ENCODE peak calls at places on chromosomes 6 and 20, in four cellular contexts. B, Z, J and G are unnamed samples. For H3K36me3, the result is how much of the 10 kb centered on the place peaks cover.

GRCh38 chr6:148445116-148445515 is 102.5 kb downstream of the SASH1 start:
- DNase-seq in Z (no peak), B (no peak), J (peak), G (no peak)

GRCh38 chr6:152943260-152943897 is 39.5 kb downstream of the FBXO5 start:
- DNase-seq in J (no peak), B (no peak), Z (no peak), G (no peak)

GRCh38 chr20:53413188-53413631 is 180.4 kb downstream of the ZNF217 start:
- DNase-seq in J (no peak), Z (peak), B (no peak), G (no peak)

GRCh38 chr6:36445651-36446050 is 2.9 kb downstream of the KCTD20 start:
- DNase-seq in B (no peak), Z (no peak), J (no peak), G (no peak)

GRCh38 chr6:30171677-30172471 is 8.5 kb downstream of the TRIM15 start:
- DNase-seq in B (no peak), J (no peak), Z (peak), G (no peak)

GRCh38 chr20:25750765-25751696 is 54.4 kb upstream of the ZNF337 start:
- DNase-seq in B (peak), Z (peak), J (no peak), G (no peak)

GRCh38 chr20:37864275-37864674 is 38.7 kb upstream of the VSTM2L start:
- DNase-seq in B (no peak), J (no peak), Z (no peak), G (no peak)

GRCh38 chr6:150418825-150419594 is 50.2 kb downstream of the IYD start:
- DNase-seq in J (no peak), Z (peak), B (peak), G (no peak)

GRCh38 chr6:83536647-83537589 is 24.6 kb downstream of the PRSS35 start:
- DNase-seq in J (no peak), B (no peak), Z (no peak), G (no peak)

GRCh38 chr6:44247338-44248302 is 719 bp downstream of the HSP90AB1 start:
- DNase-seq in J (peak), B (peak), Z (peak), G (no peak)

GRCh38 chr20:45407067-45407745 is 883 bp upstream of the DBNDD2 start:
- DNase-seq in B (no peak), Z (peak), J (no peak), G (no peak)

GRCh38 chr6:170057034-170057734 is 233.7 kb downstream of the DLL1 start:
- DNase-seq in Z (no peak), J (no peak), B (no peak), G (no peak)

GRCh38 chr20:33677991-33678431 is 3.8 kb upstream of the NECAB3 start:
- DNase-seq in J (no peak), Z (no peak), B (no peak), G (no peak)

GRCh38 chr6:164124473-164124872 is 710.0 kb downstream of the QKI start:
- DNase-seq in J (no peak), Z (no peak), B (no peak), G (no peak)

GRCh38 chr6:32666420-32667300 is at the start of gene HLA-DQB1:
- DNase-seq in J (no peak), B (no peak), Z (peak), G (no peak)

GRCh38 chr20:6381887-6382286 is 259.1 kb upstream of the FERMT1 start:
- DNase-seq in B (peak), J (no peak), Z (peak), G (no peak)

GRCh38 chr6:167349816-167350215 is 24.9 kb downstream of the TTLL2 start:
- DNase-seq in Z (no peak), B (no peak), J (no peak), G (no peak)

GRCh38 chr6:90233994-90234393 is 62.6 kb downstream of the BACH2 start:
- DNase-seq in J (no peak), B (no peak), Z (no peak), G (no peak)

GRCh38 chr6:100134297-100134696 is 140.3 kb upstream of the MCHR2 start:
- DNase-seq in J (no peak), B (no peak), Z (no peak), G (no peak)

GRCh38 chr6:112085666-112086065 is 1.6 kb downstream of the TUBE1 start:
- DNase-seq in Z (no peak), B (no peak), J (no peak), G (no peak)

GRCh38 chr6:169211881-169212280 is 41.8 kb downstream of the THBS2 start:
- DNase-seq in B (no peak), J (no peak), Z (no peak), G (no peak)

GRCh38 chr20:45223136-45223535 is 2.0 kb downstream of the SEMG2 start:
- DNase-seq in B (no peak), Z (no peak), J (no peak), G (no peak)

GRCh38 chr20:32963176-32963575 is 41.1 kb downstream of the SUN5 start:
- DNase-seq in B (no peak), J (no peak), Z (no peak), G (no peak)

GRCh38 chr6:45703041-45703739 is 312.5 kb downstream of the CLIC5 start:
- DNase-seq in B (peak), Z (no peak), J (no peak), G (no peak)

DNA sequence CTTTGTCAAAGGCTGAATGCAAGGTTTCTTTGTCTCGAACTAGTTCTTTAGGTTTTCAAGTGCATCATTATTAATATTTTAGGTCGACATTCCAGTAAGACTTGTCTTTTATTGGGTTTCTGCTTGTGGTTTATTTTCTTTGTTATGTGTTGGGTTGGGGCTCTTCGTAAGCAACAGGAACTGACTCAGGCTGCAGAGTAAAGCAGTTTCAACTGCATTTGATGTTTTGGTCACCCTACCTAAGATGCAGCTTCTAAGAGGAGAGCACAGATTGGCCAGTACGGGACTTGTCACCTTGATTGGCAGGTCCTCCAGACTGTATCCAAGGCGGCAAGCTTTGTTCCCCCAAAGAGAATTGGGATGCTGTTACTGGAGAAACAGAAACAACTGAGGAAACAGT is 149.5 kb upstream of the SULF2 start:
- DNase-seq in J (no peak), B (no peak), Z (no peak), G (no peak)
- H3K36me3 ChIP-seq in J (under half), B (under half), Z (under half), G (under half)

DNA sequence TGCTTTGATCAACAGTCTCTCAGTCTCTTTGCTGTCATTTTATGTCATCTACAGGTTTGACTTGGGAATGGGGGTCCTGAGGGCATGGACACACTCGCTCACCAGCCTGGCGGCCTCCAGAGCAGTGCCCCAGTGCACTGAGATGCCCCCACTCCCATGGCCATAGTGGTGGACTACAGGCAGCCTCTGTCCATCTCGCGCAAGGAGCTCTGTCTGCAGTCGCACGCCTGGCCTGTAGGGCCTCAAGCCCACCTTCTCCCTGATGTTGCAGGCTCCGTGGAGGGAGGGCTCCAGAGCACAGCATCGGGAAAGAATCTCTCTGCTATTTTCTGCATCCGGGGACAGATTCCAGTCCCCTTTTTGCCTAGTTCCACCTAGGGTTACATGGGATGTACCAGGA is 22.6 kb downstream of the DDO start:
- DNase-seq in Z (peak), J (no peak), B (no peak), G (no peak)
- TF ChIP-seq CTCF in Z (peak), J (no peak), B (no peak), G (no peak)

DNA sequence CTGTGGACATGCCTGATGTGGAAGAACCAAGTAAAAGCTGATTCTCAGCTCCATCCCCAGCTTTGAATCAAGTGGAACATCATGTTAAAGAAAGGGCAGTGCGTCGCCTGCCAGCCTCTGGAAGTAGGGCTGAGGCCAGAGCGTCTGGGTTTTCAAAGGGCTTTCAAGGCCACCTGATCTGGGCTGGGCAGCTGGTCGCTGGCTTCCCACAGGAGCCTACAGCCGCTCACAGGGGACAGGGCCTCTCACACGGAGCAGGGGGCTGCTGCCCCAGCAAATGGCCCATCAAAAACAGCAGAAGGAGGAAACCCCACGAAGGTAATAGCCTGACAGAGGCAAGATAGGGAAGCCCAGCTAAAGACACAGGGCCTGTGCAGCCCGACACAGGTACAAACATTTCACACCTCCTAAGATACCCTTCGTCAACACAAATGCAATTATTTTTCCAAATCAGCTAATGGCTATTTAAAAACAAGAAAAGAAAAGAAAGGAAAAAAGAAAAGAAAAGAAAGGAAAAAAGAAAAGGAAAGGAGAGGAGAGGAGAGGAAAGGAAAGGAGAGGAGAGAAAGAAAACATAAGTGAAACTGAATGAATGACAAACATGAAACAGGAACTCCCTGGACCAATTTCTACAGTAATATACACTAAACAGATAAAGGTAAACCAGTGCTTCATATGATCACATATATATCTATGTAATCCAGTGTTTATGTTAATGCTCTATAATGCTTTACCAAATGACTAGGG is 24.8 kb downstream of the RRBP1 start:
- DNase-seq in Z (no peak), B (no peak), J (no peak), G (no peak)
- H3K36me3 ChIP-seq in Z (under half), B (half or more), J (under half), G (under half)

GRCh38 chr20:51533291-51534172 is 9.0 kb downstream of the NFATC2 start:
- DNase-seq in J (no peak), Z (no peak), B (peak), G (no peak)
- TF ChIP-seq CTCF in J (no peak), Z (no peak), B (no peak), G (no peak)

GRCh38 chr6:125275779-125276178 is 26.0 kb downstream of the HDDC2 start:
- DNase-seq in J (no peak), Z (no peak), B (no peak), G (no peak)
- H3K36me3 ChIP-seq in J (under half), Z (under half), B (under half), G (under half)

GRCh38 chr6:11126876-11127275 is 15.4 kb upstream of the ERVFRD-1 start:
- DNase-seq in J (no peak), Z (no peak), B (peak), G (no peak)

GRCh38 chr6:11120273-11121005 is 8.9 kb upstream of the ERVFRD-1 start:
- DNase-seq in Z (no peak), J (no peak), B (peak), G (no peak)

GRCh38 chr6:11121851-11122250 is 10.3 kb upstream of the ERVFRD-1 start:
- DNase-seq in B (no peak), J (no peak), Z (no peak), G (no peak)

GRCh38 chr6:11122380-11122779 is 10.9 kb upstream of the ERVFRD-1 start:
- DNase-seq in Z (no peak), J (no peak), B (no peak), G (no peak)

GRCh38 chr6:11123978-11124377 is 12.5 kb upstream of the ERVFRD-1 start:
- DNase-seq in J (no peak), Z (no peak), B (no peak), G (no peak)
- TF ChIP-seq CTCF in J (no peak), Z (peak), B (no peak), G (no peak)

DNA sequence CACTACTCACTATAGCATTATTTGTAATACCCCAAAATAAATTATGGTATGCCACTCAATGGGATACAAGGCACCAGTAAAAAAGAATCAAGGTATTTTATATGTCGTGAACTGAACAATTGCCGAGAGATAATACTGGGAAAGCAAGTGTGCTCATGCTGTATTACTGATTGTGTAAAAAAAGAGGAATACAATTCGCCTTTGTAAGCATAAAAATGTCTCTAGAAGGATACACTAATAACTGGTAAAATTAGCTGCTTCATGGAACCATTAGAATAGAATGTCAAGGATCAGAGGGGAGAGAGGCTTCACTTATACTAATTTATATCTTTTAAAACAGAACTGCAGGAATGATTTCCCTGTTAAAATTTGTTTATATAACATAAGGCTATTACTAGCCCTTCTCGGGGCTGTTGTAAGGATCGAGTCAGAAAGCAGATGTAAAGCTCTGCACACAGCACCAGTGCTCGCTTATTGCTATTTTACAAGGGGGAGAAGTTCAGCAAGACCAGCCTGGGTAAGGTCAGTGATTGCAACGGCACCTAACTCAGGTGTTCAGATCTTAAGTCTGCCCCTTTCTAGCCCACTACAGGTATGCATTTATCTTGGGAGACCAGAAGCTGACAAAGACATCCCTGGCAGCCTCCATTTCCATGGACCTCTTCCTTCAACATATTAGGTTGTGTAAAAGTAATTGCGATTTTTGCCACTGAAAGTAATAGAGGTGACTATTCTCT is 61.6 kb downstream of the MYH7B start:
- DNase-seq in B (no peak), Z (no peak), J (no peak), G (no peak)
- H3K36me3 ChIP-seq in B (half or more), Z (under half), J (under half), G (under half)

GRCh38 chr20:57947421-57948176 is 237.8 kb upstream of the PMEPA1 start:
- DNase-seq in J (no peak), Z (no peak), B (peak), G (peak)
- TF ChIP-seq CTCF in J (no peak), Z (no peak), B (no peak), G (peak)